ENCODE peak calls at places on chromosomes 12 and 14, in six cellular contexts. V is NCI-H2029; J is natural killer cell treated with Interleukin-12 subunit alpha and Interleukin-12 subunit beta and Interleukin-15 and Interleukin-18, amount 100 ng/mL, for 72 hours; L is left cardiac atrium; R is left ventricle myocardium inferior; X is cardiac muscle cell. G is an unnamed sample.

GRCh38 chr14:56145965-56146364 is 27.8 kb downstream of the PELI2 start:
- DNase-seq in X (no peak), V (no peak), J (no peak), L (no peak), R (no peak), G (no peak)

GRCh38 chr14:105139212-105139825 is 29.3 kb downstream of the JAG2 start:
- DNase-seq in J (no peak), L (no peak), R (no peak), X (no peak), V (no peak), G (no peak)

GRCh38 chr12:14774944-14775651 is 28.2 kb downstream of the WBP11 start:
- DNase-seq in J (peak; percentile 65), L (peak; percentile 58), V (no peak), R (peak; percentile 31), X (peak; percentile 10), G (no peak)

GRCh38 chr12:131896080-131896810 is 1.8 kb downstream of the ULK1 start:
- DNase-seq in V (peak; percentile 91), X (peak; percentile 94), J (peak; percentile 83), R (peak; percentile 92), L (peak; percentile 94), G (peak; percentile 82)

GRCh38 chr14:21408152-21408551 is 24.3 kb upstream of the SUPT16H start:
- DNase-seq in R (no peak), V (no peak), X (no peak), J (no peak), L (no peak), G (no peak)

GRCh38 chr14:81435578-81436295 is 35.6 kb upstream of the STON2 start:
- DNase-seq in J (no peak), X (peak; percentile 83), V (no peak), R (peak; percentile 54), L (peak; percentile 42), G (peak; percentile 12)

GRCh38 chr12:81588609-81589008 is 170.5 kb downstream of the PPFIA2 start:
- DNase-seq in V (no peak), L (no peak), R (no peak), X (no peak), J (no peak), G (no peak)

GRCh38 chr12:127987199-127987901 is 279.6 kb upstream of the TMEM132C start:
- DNase-seq in J (no peak), X (peak; percentile 55), V (no peak), R (no peak), L (no peak), G (no peak)

GRCh38 chr12:29653286-29653685 is 130.5 kb downstream of the TMTC1 start:
- DNase-seq in L (no peak), V (no peak), J (no peak), R (no peak), X (no peak), G (no peak)

GRCh38 chr14:92528486-92529100 is 15.0 kb downstream of the RIN3 start:
- DNase-seq in V (no peak), J (no peak), X (no peak), R (no peak), L (no peak), G (no peak)

GRCh38 chr14:92880351-92880750 is 42.6 kb upstream of the CHGA start:
- DNase-seq in R (no peak), L (no peak), J (no peak), X (no peak), V (no peak), G (no peak)

GRCh38 chr12:126784328-126784921 is 1482.5 kb upstream of the TMEM132C start:
- DNase-seq in J (no peak), R (no peak), V (peak; percentile 11), X (peak; percentile 71), L (peak; percentile 39), G (no peak)

GRCh38 chr12:55072093-55072492 is 52.3 kb downstream of the NEUROD4 start:
- DNase-seq in V (peak; percentile 23), X (peak; percentile 20), J (no peak), L (peak; percentile 39), R (peak; percentile 55), G (peak; percentile 43)

GRCh38 chr14:92501891-92502351 is 11.7 kb upstream of the RIN3 start:
- DNase-seq in L (no peak), J (no peak), X (no peak), V (no peak), R (no peak), G (no peak)

GRCh38 chr12:43760396-43760795 is 1.6 kb downstream of the IRAK4 start:
- DNase-seq in R (no peak), X (no peak), V (no peak), J (no peak), L (no peak), G (no peak)

GRCh38 chr12:49867580-49868341 is 24.9 kb upstream of the BCDIN3D start:
- DNase-seq in R (no peak), J (no peak), L (no peak), V (no peak), X (no peak), G (no peak)

GRCh38 chr12:124923906-124924734 is 9.7 kb upstream of the UBC start:
- DNase-seq in X (no peak), L (no peak), V (no peak), R (no peak), J (no peak), G (no peak)

GRCh38 chr14:101359221-101360044 is 201.9 kb upstream of the DIO3 start:
- DNase-seq in X (no peak), R (peak; percentile 68), J (no peak), L (peak; percentile 49), V (no peak), G (no peak)

GRCh38 chr14:55553791-55554190 is 26.2 kb upstream of the KTN1 start:
- DNase-seq in L (no peak), X (no peak), R (no peak), J (no peak), V (no peak), G (no peak)

GRCh38 chr12:46432325-46432724 is 59.8 kb upstream of the SLC38A2 start:
- DNase-seq in X (no peak), L (no peak), J (no peak), V (no peak), R (no peak), G (no peak)

G was measured in CD4-positive, CD25-positive, alpha-beta regulatory T cell.